ENCODE peak calls at places on chromosomes 7 and 10, in five cellular contexts. One of them, this sample, is unnamed.

GRCh38 chr7:98295467-98296220 is 14.2 kb downstream of the BRI3 start:
- DNase-seq in K562: no peak
- DNase-seq in hepatocyte: no peak
- DNase-seq in ascending aorta: no peak
- DNase-seq in Peyer's patch: no peak
- DNase-seq in this sample: no peak

GRCh38 chr7:82166666-82167065 is 276.9 kb downstream of the CACNA2D1 start:
- DNase-seq in K562: no peak
- DNase-seq in hepatocyte: no peak
- DNase-seq in ascending aorta: no peak
- DNase-seq in Peyer's patch: no peak
- DNase-seq in this sample: no peak

GRCh38 chr7:18429547-18429946 is 66.0 kb upstream of the HDAC9 start:
- DNase-seq in K562: no peak
- DNase-seq in hepatocyte: no peak
- DNase-seq in ascending aorta: no peak
- DNase-seq in Peyer's patch: no peak
- DNase-seq in this sample: no peak

GRCh38 chr7:29297194-29297890 is 102.8 kb downstream of the CHN2 start:
- DNase-seq in K562: peak
- DNase-seq in hepatocyte: no peak
- DNase-seq in ascending aorta: no peak
- DNase-seq in Peyer's patch: no peak
- DNase-seq in this sample: no peak

GRCh38 chr7:50431316-50431715 is 18.8 kb downstream of the FIGNL1 start:
- DNase-seq in K562: no peak
- DNase-seq in hepatocyte: no peak
- DNase-seq in ascending aorta: no peak
- DNase-seq in Peyer's patch: no peak
- DNase-seq in this sample: no peak

GRCh38 chr10:17432738-17433137 is 21.7 kb downstream of the ST8SIA6 start:
- DNase-seq in K562: no peak
- DNase-seq in hepatocyte: no peak
- DNase-seq in ascending aorta: no peak
- DNase-seq in Peyer's patch: no peak
- DNase-seq in this sample: no peak

GRCh38 chr7:40765633-40766032 is 630.8 kb downstream of the SUGCT start:
- DNase-seq in K562: no peak
- DNase-seq in hepatocyte: no peak
- DNase-seq in ascending aorta: no peak
- DNase-seq in Peyer's patch: no peak
- DNase-seq in this sample: no peak

GRCh38 chr7:122143376-122143750 is 686 bp downstream of the AASS start:
- DNase-seq in K562: no peak
- DNase-seq in hepatocyte: peak
- DNase-seq in ascending aorta: no peak
- DNase-seq in Peyer's patch: peak
- DNase-seq in this sample: peak

GRCh38 chr10:42809670-42810069 is 27.1 kb downstream of the BMS1 start:
- DNase-seq in K562: no peak
- DNase-seq in hepatocyte: no peak
- DNase-seq in ascending aorta: no peak
- DNase-seq in Peyer's patch: no peak
- DNase-seq in this sample: no peak

GRCh38 chr7:99189222-99189621 is 18.7 kb downstream of the KPNA7 start:
- DNase-seq in K562: no peak
- DNase-seq in hepatocyte: no peak
- DNase-seq in ascending aorta: no peak
- DNase-seq in Peyer's patch: no peak
- DNase-seq in this sample: no peak

GRCh38 chr7:108235451-108236061 is 105.4 kb upstream of the LAMB4 start:
- DNase-seq in K562: no peak
- DNase-seq in hepatocyte: peak
- DNase-seq in ascending aorta: no peak
- DNase-seq in Peyer's patch: no peak
- DNase-seq in this sample: no peak

GRCh38 chr10:9986786-9987185 is 1030.9 kb upstream of the CELF2 start:
- DNase-seq in K562: no peak
- DNase-seq in hepatocyte: no peak
- DNase-seq in ascending aorta: no peak
- DNase-seq in Peyer's patch: no peak
- DNase-seq in this sample: no peak

GRCh38 chr7:54249686-54250085 is 292.5 kb upstream of the VSTM2A start:
- DNase-seq in K562: no peak
- DNase-seq in hepatocyte: no peak
- DNase-seq in ascending aorta: no peak
- DNase-seq in Peyer's patch: no peak
- DNase-seq in this sample: no peak

GRCh38 chr10:126060232-126060935 is 164.0 kb downstream of the FANK1 start:
- DNase-seq in K562: no peak
- DNase-seq in hepatocyte: no peak
- DNase-seq in ascending aorta: no peak
- DNase-seq in Peyer's patch: no peak
- DNase-seq in this sample: no peak

GRCh38 chr10:109866168-109866994 is 56.9 kb downstream of the XPNPEP1 start:
- DNase-seq in K562: peak
- DNase-seq in hepatocyte: peak
- DNase-seq in ascending aorta: no peak
- DNase-seq in Peyer's patch: no peak
- DNase-seq in this sample: no peak

GRCh38 chr7:140008755-140009610 is 53.8 kb downstream of the PARP12 start:
- DNase-seq in K562: no peak
- DNase-seq in hepatocyte: no peak
- DNase-seq in ascending aorta: no peak
- DNase-seq in Peyer's patch: no peak
- DNase-seq in this sample: no peak

GRCh38 chr10:79060641-79061255 is 8.0 kb upstream of the ZMIZ1 start:
- DNase-seq in K562: no peak
- DNase-seq in hepatocyte: no peak
- DNase-seq in ascending aorta: no peak
- DNase-seq in Peyer's patch: peak
- DNase-seq in this sample: no peak

GRCh38 chr10:24453404-24453830 is 244.5 kb downstream of the KIAA1217 start:
- DNase-seq in K562: no peak
- DNase-seq in hepatocyte: no peak
- DNase-seq in ascending aorta: no peak
- DNase-seq in Peyer's patch: no peak
- DNase-seq in this sample: no peak

GRCh38 chr7:150966002-150966401 is 12.1 kb downstream of the KCNH2 start:
- DNase-seq in K562: peak
- DNase-seq in hepatocyte: no peak
- DNase-seq in ascending aorta: no peak
- DNase-seq in Peyer's patch: no peak
- DNase-seq in this sample: no peak

GRCh38 chr7:155964543-155964942 is 152.3 kb upstream of the SHH start:
- DNase-seq in K562: no peak
- DNase-seq in hepatocyte: no peak
- DNase-seq in ascending aorta: no peak
- DNase-seq in Peyer's patch: peak
- DNase-seq in this sample: no peak

GRCh38 chr10:108249940-108250339 is 1085.4 kb upstream of the SORCS1 start:
- DNase-seq in K562: peak
- DNase-seq in hepatocyte: no peak
- DNase-seq in ascending aorta: no peak
- DNase-seq in Peyer's patch: no peak
- DNase-seq in this sample: no peak

GRCh38 chr7:141302617-141303016 is 228.8 kb downstream of the TMEM178B start:
- DNase-seq in K562: no peak
- DNase-seq in hepatocyte: no peak
- DNase-seq in ascending aorta: no peak
- DNase-seq in Peyer's patch: no peak
- DNase-seq in this sample: no peak

GRCh38 chr7:101687081-101687480 is 58.0 kb upstream of the MYL10 start:
- DNase-seq in K562: no peak
- DNase-seq in hepatocyte: no peak
- DNase-seq in ascending aorta: no peak
- DNase-seq in Peyer's patch: no peak
- DNase-seq in this sample: no peak

GRCh38 chr7:76380623-76380966 is 21.8 kb upstream of the YWHAG start:
- DNase-seq in K562: no peak
- DNase-seq in hepatocyte: no peak
- DNase-seq in ascending aorta: no peak
- DNase-seq in Peyer's patch: no peak
- DNase-seq in this sample: no peak

GRCh38 chr7:36021917-36022550 is 131.0 kb upstream of the EEPD1 start:
- DNase-seq in K562: no peak
- DNase-seq in hepatocyte: no peak
- DNase-seq in ascending aorta: no peak
- DNase-seq in Peyer's patch: no peak
- DNase-seq in this sample: peak

GRCh38 chr10:63698815-63699205 is 177.6 kb downstream of the REEP3 start:
- DNase-seq in K562: no peak
- DNase-seq in hepatocyte: no peak
- DNase-seq in ascending aorta: no peak
- DNase-seq in Peyer's patch: no peak
- DNase-seq in this sample: no peak

GRCh38 chr10:124296121-124296812 is 122.5 kb downstream of the OAT start:
- DNase-seq in K562: no peak
- DNase-seq in hepatocyte: peak
- DNase-seq in ascending aorta: no peak
- DNase-seq in Peyer's patch: no peak
- DNase-seq in this sample: no peak

GRCh38 chr7:24727165-24728120 is 29.8 kb downstream of the GSDME start:
- DNase-seq in K562: no peak
- DNase-seq in hepatocyte: no peak
- DNase-seq in ascending aorta: no peak
- DNase-seq in Peyer's patch: no peak
- DNase-seq in this sample: no peak

GRCh38 chr7:47912332-47912731 is 35.9 kb downstream of the PKD1L1 start:
- DNase-seq in K562: no peak
- DNase-seq in hepatocyte: no peak
- DNase-seq in ascending aorta: no peak
- DNase-seq in Peyer's patch: no peak
- DNase-seq in this sample: no peak

DNA sequence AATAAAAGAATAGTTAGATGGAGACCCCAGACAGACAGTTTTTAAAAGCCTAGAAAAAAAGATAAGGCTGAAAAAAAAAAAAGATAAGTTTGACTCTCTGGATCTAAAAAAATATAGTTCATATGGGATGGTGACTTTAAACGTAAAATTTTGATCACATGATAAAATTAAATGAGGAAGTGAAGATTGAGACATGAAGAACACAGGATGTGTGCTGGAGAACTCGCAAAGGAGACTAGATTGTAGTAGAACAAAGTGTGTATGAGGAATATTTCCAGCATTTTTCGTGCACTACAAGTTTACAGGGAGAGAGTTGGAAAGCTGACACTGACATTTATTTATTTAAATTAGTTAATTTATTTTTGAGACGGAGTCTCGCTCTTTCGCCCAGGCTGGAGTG is 286.4 kb downstream of the PRPF18 start:
- DNase-seq in K562: no peak
- DNase-seq in hepatocyte: no peak
- DNase-seq in ascending aorta: no peak
- DNase-seq in Peyer's patch: no peak
- DNase-seq in this sample: no peak
- H3K27ac ChIP-seq in K562: no peak
- H3K27ac ChIP-seq in hepatocyte: no peak
- H3K27ac ChIP-seq in ascending aorta: no peak
- H3K27ac ChIP-seq in Peyer's patch: peak
- H3K27ac ChIP-seq in this sample: no peak

GRCh38 chr7:64834989-64835388 is 40.8 kb downstream of the ZNF138 start:
- DNase-seq in K562: no peak
- DNase-seq in hepatocyte: no peak
- DNase-seq in ascending aorta: no peak
- DNase-seq in Peyer's patch: no peak
- DNase-seq in this sample: no peak

GRCh38 chr7:64832136-64832535 is 37.9 kb downstream of the ZNF138 start:
- DNase-seq in K562: no peak
- DNase-seq in hepatocyte: no peak
- DNase-seq in ascending aorta: no peak
- DNase-seq in Peyer's patch: no peak
- DNase-seq in this sample: no peak

GRCh38 chr7:64830926-64831325 is 36.7 kb downstream of the ZNF138 start:
- DNase-seq in K562: no peak
- DNase-seq in hepatocyte: no peak
- DNase-seq in ascending aorta: no peak
- DNase-seq in Peyer's patch: no peak
- DNase-seq in this sample: no peak
- H3K27ac ChIP-seq in K562: no peak
- H3K27ac ChIP-seq in hepatocyte: no peak
- H3K27ac ChIP-seq in ascending aorta: no peak
- H3K27ac ChIP-seq in Peyer's patch: no peak
- H3K27ac ChIP-seq in this sample: no peak

GRCh38 chr7:137635874-137636273 is 210.9 kb downstream of the DGKI start:
- DNase-seq in K562: no peak
- DNase-seq in hepatocyte: no peak
- DNase-seq in ascending aorta: no peak
- DNase-seq in Peyer's patch: no peak
- DNase-seq in this sample: no peak
- H3K27ac ChIP-seq in K562: no peak
- H3K27ac ChIP-seq in hepatocyte: no peak
- H3K27ac ChIP-seq in ascending aorta: no peak
- H3K27ac ChIP-seq in Peyer's patch: no peak
- H3K27ac ChIP-seq in this sample: no peak

GRCh38 chr10:1671366-1672000 is 65.8 kb downstream of the ADARB2 start:
- DNase-seq in K562: no peak
- DNase-seq in hepatocyte: no peak
- DNase-seq in ascending aorta: no peak
- DNase-seq in Peyer's patch: no peak
- DNase-seq in this sample: no peak

GRCh38 chr10:1672001-1672781 is 65.1 kb downstream of the ADARB2 start:
- DNase-seq in K562: no peak
- DNase-seq in hepatocyte: no peak
- DNase-seq in ascending aorta: no peak
- DNase-seq in Peyer's patch: no peak
- DNase-seq in this sample: no peak

GRCh38 chr10:1670541-1671365 is 66.6 kb downstream of the ADARB2 start:
- DNase-seq in K562: no peak
- DNase-seq in hepatocyte: no peak
- DNase-seq in ascending aorta: no peak
- DNase-seq in Peyer's patch: no peak
- DNase-seq in this sample: peak

GRCh38 chr10:1674501-1674900 is 62.8 kb downstream of the ADARB2 start:
- DNase-seq in K562: no peak
- DNase-seq in hepatocyte: no peak
- DNase-seq in ascending aorta: no peak
- DNase-seq in Peyer's patch: no peak
- DNase-seq in this sample: no peak

DNA sequence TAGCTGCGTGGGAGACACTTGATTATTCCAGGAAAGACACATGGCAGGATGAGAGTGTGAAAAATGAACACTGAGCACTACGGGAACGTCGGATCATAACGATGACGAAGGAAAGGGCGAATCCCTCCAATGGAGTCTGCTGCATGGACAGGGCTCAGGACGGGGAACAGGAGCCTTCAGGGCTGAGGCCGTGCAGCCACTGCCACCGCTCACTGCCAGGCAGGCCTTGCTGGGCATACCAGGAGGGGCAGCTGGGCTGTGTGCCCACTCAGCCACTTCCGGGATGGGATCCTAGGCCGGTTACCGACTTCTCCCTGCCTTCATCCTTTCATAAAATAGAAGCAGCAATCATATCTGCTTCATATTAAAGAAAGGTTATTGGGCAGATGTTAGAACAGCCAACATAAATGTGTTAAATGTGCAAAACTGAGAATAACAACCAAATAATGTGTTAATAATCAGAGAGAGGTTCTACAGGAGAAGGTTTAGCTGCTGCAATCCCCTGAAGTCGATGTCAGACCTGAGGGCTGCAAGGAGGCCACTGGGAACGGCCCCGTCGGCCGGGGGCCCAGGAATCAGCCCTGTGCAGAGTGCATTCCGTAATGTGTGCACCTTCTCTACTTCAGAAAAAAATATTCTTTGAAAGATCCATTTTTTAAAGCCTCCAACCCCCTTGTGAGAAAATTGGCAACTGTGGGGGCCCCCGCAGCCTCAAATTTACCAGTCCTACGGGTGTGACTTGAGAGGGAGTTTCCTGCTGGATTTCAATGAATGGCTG is 63.6 kb downstream of the ADARB2 start:
- DNase-seq in K562: no peak
- DNase-seq in hepatocyte: no peak
- DNase-seq in ascending aorta: no peak
- DNase-seq in Peyer's patch: no peak
- DNase-seq in this sample: no peak
- H3K27ac ChIP-seq in K562: no peak
- H3K27ac ChIP-seq in hepatocyte: no peak
- H3K27ac ChIP-seq in ascending aorta: no peak
- H3K27ac ChIP-seq in Peyer's patch: no peak
- H3K27ac ChIP-seq in this sample: no peak